ENCODE peak calls at places on chromosomes 3 and 15, in four cellular contexts. B, L, M and F are unnamed samples.

GRCh38 chr3:172562881-172563835 is 39.9 kb upstream of the TNFSF10 start:
- DNase-seq in M (no peak), L (peak), B (peak), F (peak)

GRCh38 chr15:60137711-60138396 is 133.7 kb downstream of the FOXB1 start:
- DNase-seq in M (no peak), B (peak), L (no peak), F (no peak)

GRCh38 chr3:122295286-122295685 is 29.8 kb upstream of the CSTA start:
- DNase-seq in M (no peak), B (no peak), L (no peak), F (no peak)

GRCh38 chr15:42921049-42921731 is 612 bp upstream of the TTBK2 start:
- DNase-seq in B (peak), L (peak), M (no peak), F (no peak)

GRCh38 chr3:172467170-172467824 is 19.0 kb upstream of the GHSR start:
- DNase-seq in M (no peak), L (no peak), B (peak), F (peak)

GRCh38 chr3:71369733-71370391 is 213.7 kb downstream of the FOXP1 start:
- DNase-seq in L (no peak), B (peak), M (no peak), F (no peak)

GRCh38 chr3:17138246-17139039 is 253.7 kb downstream of the PLCL2 start:
- DNase-seq in M (no peak), B (no peak), L (no peak), F (no peak)

GRCh38 chr3:56930706-56931105 is 129.0 kb upstream of the ARHGEF3 start:
- DNase-seq in L (peak), B (peak), M (no peak), F (no peak)